ENCODE peak calls at places on chromosome 7, in six cellular contexts. X is activated CD4-positive, alpha-beta memory T cell treated with anti-CD3 and anti-CD28 coated beads for 36 hours; D is mucosa of descending colon; S is right cardiac atrium; O is GM06990; W is midbrain. B is an unnamed sample.

GRCh38 chr7:40194743-40195142 is 59.9 kb downstream of the SUGCT start:
- DNase-seq in X (no peak), D (no peak), S (no peak), O (no peak), W (no peak), B (no peak)

GRCh38 chr7:28984631-28985030 is 26.5 kb upstream of the TRIL start:
- DNase-seq in X (no peak), D (no peak), S (peak; percentile 72), O (no peak), W (peak; percentile 34), B (no peak)

GRCh38 chr7:36723951-36724664 is at the start of gene AOAH:
- DNase-seq in X (peak; percentile 87), D (peak; percentile 54), S (peak; percentile 76), O (peak; percentile 21), W (peak; percentile 37), B (no peak)

GRCh38 chr7:106756071-106756470 is 95.1 kb upstream of the CCDC71L start:
- DNase-seq in X (no peak), D (no peak), S (no peak), O (no peak), W (no peak), B (no peak)

GRCh38 chr7:39142750-39143149 is 165.0 kb downstream of the POU6F2 start:
- DNase-seq in X (no peak), D (no peak), S (no peak), O (no peak), W (no peak), B (no peak)

GRCh38 chr7:133434246-133434865 is 181.5 kb downstream of the EXOC4 start:
- DNase-seq in X (no peak), D (no peak), S (no peak), O (no peak), W (peak; percentile 34), B (peak; percentile 61)

GRCh38 chr7:27948856-27949255 is 208.9 kb downstream of the TAX1BP1 start:
- DNase-seq in X (no peak), D (no peak), S (no peak), O (no peak), W (no peak), B (no peak)

GRCh38 chr7:149717481-149717880 is 55.9 kb downstream of the ZNF467 start:
- DNase-seq in X (no peak), D (no peak), S (peak; percentile 80), O (no peak), W (no peak), B (no peak)

GRCh38 chr7:730501-731439 is 3.7 kb upstream of the PRKAR1B start:
- DNase-seq in X (no peak), D (no peak), S (no peak), O (no peak), W (no peak), B (no peak)

GRCh38 chr7:26603631-26604030 is 260.8 kb downstream of the SKAP2 start:
- DNase-seq in X (no peak), D (no peak), S (no peak), O (no peak), W (no peak), B (no peak)

GRCh38 chr7:90492250-90492649 is 22.8 kb downstream of the PTTG1IP2 start:
- DNase-seq in X (no peak), D (no peak), S (no peak), O (no peak), W (no peak), B (no peak)

GRCh38 chr7:128910569-128910945 is at the start of gene KCP:
- DNase-seq in X (no peak), D (no peak), S (no peak), O (no peak), W (no peak), B (no peak)

GRCh38 chr7:114988755-114989154 is 66.9 kb downstream of the MDFIC start:
- DNase-seq in X (no peak), D (peak; percentile 32), S (peak; percentile 77), O (no peak), W (no peak), B (no peak)

GRCh38 chr7:149856-150636 is 42.3 kb upstream of the FAM20C start:
- DNase-seq in X (peak; percentile 54), D (peak; percentile 72), S (peak; percentile 88), O (peak; percentile 62), W (no peak), B (no peak)

GRCh38 chr7:111919690-111920179 is 286.5 kb downstream of the DOCK4 start:
- DNase-seq in X (no peak), D (no peak), S (no peak), O (no peak), W (no peak), B (no peak)

GRCh38 chr7:151491859-151492258 is 27.8 kb downstream of the RHEB start:
- DNase-seq in X (no peak), D (no peak), S (no peak), O (no peak), W (no peak), B (no peak)

GRCh38 chr7:47100815-47101435 is 481.0 kb downstream of the TNS3 start:
- DNase-seq in X (peak; percentile 11), D (peak; percentile 77), S (peak; percentile 76), O (no peak), W (no peak), B (no peak)

GRCh38 chr7:155267436-155267835 is 30.2 kb upstream of the INSIG1 start:
- DNase-seq in X (no peak), D (no peak), S (no peak), O (no peak), W (no peak), B (no peak)

GRCh38 chr7:142791502-142791901 is 20.7 kb downstream of the PRSS2 start:
- DNase-seq in X (peak; percentile 11), D (no peak), S (no peak), O (no peak), W (no peak), B (no peak)

GRCh38 chr7:155387066-155387620 is 70.8 kb upstream of the EN2 start:
- DNase-seq in X (no peak), D (no peak), S (no peak), O (no peak), W (no peak), B (no peak)

GRCh38 chr7:22156205-22156604 is 200.7 kb downstream of the RAPGEF5 start:
- DNase-seq in X (no peak), D (no peak), S (no peak), O (no peak), W (no peak), B (no peak)

GRCh38 chr7:137772221-137772620 is 74.6 kb downstream of the DGKI start:
- DNase-seq in X (no peak), D (no peak), S (no peak), O (no peak), W (no peak), B (no peak)

GRCh38 chr7:25949672-25950487 is 202.1 kb upstream of the NFE2L3 start:
- DNase-seq in X (no peak), D (peak; percentile 74), S (peak; percentile 68), O (peak; percentile 41), W (no peak), B (no peak)

GRCh38 chr7:25951414-25952276 is 200.4 kb upstream of the NFE2L3 start:
- DNase-seq in X (no peak), D (peak; percentile 46), S (peak; percentile 43), O (no peak), W (no peak), B (peak; percentile 18)

GRCh38 chr7:100674441-100675407 is 1.2 kb downstream of the GNB2 start:
- DNase-seq in X (peak; percentile 36), D (peak; percentile 69), S (peak; percentile 79), O (no peak), W (peak; percentile 20), B (peak; percentile 43)

GRCh38 chr7:25619963-25620799 is 391.9 kb upstream of the NPVF start:
- DNase-seq in X (peak; percentile 19), D (no peak), S (peak; percentile 61), O (no peak), W (peak; percentile 24), B (peak; percentile 91)

GRCh38 chr7:44791278-44792219 is 4.9 kb upstream of the PPIA start:
- DNase-seq in X (no peak), D (no peak), S (no peak), O (no peak), W (no peak), B (no peak)

GRCh38 chr7:2523941-2524807 is 4.6 kb downstream of the LFNG start:
- DNase-seq in X (no peak), D (peak; percentile 96), S (peak; percentile 95), O (no peak), W (peak; percentile 94), B (peak; percentile 63)

GRCh38 chr7:94698275-94698674 is 42.3 kb upstream of the SGCE start:
- DNase-seq in X (no peak), D (no peak), S (no peak), O (no peak), W (no peak), B (no peak)

GRCh38 chr7:41579961-41580935 is 122.6 kb downstream of the INHBA start:
- DNase-seq in X (no peak), D (no peak), S (no peak), O (no peak), W (no peak), B (no peak)

GRCh38 chr7:135168001-135168400 is 2.5 kb downstream of the CYREN start:
- DNase-seq in X (peak; percentile 52), D (no peak), S (peak; percentile 66), O (no peak), W (no peak), B (no peak)

GRCh38 chr7:79506481-79506880 is 53.0 kb upstream of the MAGI2 start:
- DNase-seq in X (no peak), D (no peak), S (no peak), O (no peak), W (no peak), B (peak; percentile 38)

GRCh38 chr7:105790996-105791395 is 85.4 kb downstream of the ATXN7L1 start:
- DNase-seq in X (no peak), D (no peak), S (no peak), O (no peak), W (no peak), B (no peak)

GRCh38 chr7:133853706-133854276 is 273.3 kb upstream of the LRGUK start:
- DNase-seq in X (peak; percentile 19), D (peak; percentile 35), S (no peak), O (peak; percentile 15), W (peak; percentile 1), B (peak; percentile 22)

GRCh38 chr7:4724648-4725013 is 42.5 kb downstream of the FOXK1 start:
- DNase-seq in X (no peak), D (no peak), S (no peak), O (no peak), W (no peak), B (no peak)

GRCh38 chr7:47479821-47480575 is 101.9 kb downstream of the TNS3 start:
- DNase-seq in X (no peak), D (no peak), S (no peak), O (no peak), W (no peak), B (peak; percentile 54)

GRCh38 chr7:13540429-13540828 is 449.0 kb downstream of the ETV1 start:
- DNase-seq in X (no peak), D (no peak), S (no peak), O (no peak), W (no peak), B (no peak)

GRCh38 chr7:2892571-2892970 is 48.5 kb upstream of the GNA12 start:
- DNase-seq in X (no peak), D (no peak), S (no peak), O (no peak), W (no peak), B (no peak)